ENCODE peak calls at places on chromosomes 13 and 19, in five cellular contexts. One of them, this sample, is unnamed.

GRCh38 chr13:43537124-43537523 is 249.6 kb downstream of the ENOX1 start:
- DNase-seq in cardiac fibroblast: peak
- DNase-seq in Calu3: no peak
- DNase-seq in A673: peak
- DNase-seq in cardiac muscle cell: peak
- DNase-seq in this sample: no peak

GRCh38 chr13:112346173-112346898 is 29.8 kb upstream of the SPACA7 start:
- DNase-seq in cardiac fibroblast: no peak
- DNase-seq in Calu3: no peak
- DNase-seq in A673: peak
- DNase-seq in cardiac muscle cell: no peak
- DNase-seq in this sample: peak

GRCh38 chr13:44431150-44431549 is 57.5 kb downstream of the SERP2 start:
- DNase-seq in cardiac fibroblast: no peak
- DNase-seq in Calu3: no peak
- DNase-seq in A673: no peak
- DNase-seq in cardiac muscle cell: no peak
- DNase-seq in this sample: no peak

GRCh38 chr13:83065136-83065535 is 817.1 kb downstream of the SLITRK1 start:
- DNase-seq in cardiac fibroblast: peak
- DNase-seq in Calu3: no peak
- DNase-seq in A673: no peak
- DNase-seq in cardiac muscle cell: peak
- DNase-seq in this sample: no peak

GRCh38 chr13:45142440-45143345 is 22.4 kb downstream of the GTF2F2 start:
- DNase-seq in cardiac fibroblast: no peak
- DNase-seq in Calu3: no peak
- DNase-seq in A673: peak
- DNase-seq in cardiac muscle cell: peak
- DNase-seq in this sample: no peak

GRCh38 chr13:106997696-106998095 is 429.8 kb upstream of the ARGLU1 start:
- DNase-seq in cardiac fibroblast: no peak
- DNase-seq in Calu3: no peak
- DNase-seq in A673: no peak
- DNase-seq in cardiac muscle cell: no peak
- DNase-seq in this sample: no peak

GRCh38 chr19:55210120-55210493 is 806 bp upstream of the PTPRH start:
- DNase-seq in cardiac fibroblast: peak
- DNase-seq in Calu3: peak
- DNase-seq in A673: peak
- DNase-seq in cardiac muscle cell: peak
- DNase-seq in this sample: no peak

GRCh38 chr19:40530091-40530901 is 46.4 kb upstream of the SHKBP1 start:
- DNase-seq in cardiac fibroblast: no peak
- DNase-seq in Calu3: peak
- DNase-seq in A673: peak
- DNase-seq in cardiac muscle cell: no peak
- DNase-seq in this sample: peak

GRCh38 chr13:71517004-71517403 is 350.0 kb downstream of the DACH1 start:
- DNase-seq in cardiac fibroblast: no peak
- DNase-seq in Calu3: no peak
- DNase-seq in A673: peak
- DNase-seq in cardiac muscle cell: no peak
- DNase-seq in this sample: no peak

GRCh38 chr19:582497-583197 is 7.0 kb upstream of the HCN2 start:
- DNase-seq in cardiac fibroblast: peak
- DNase-seq in Calu3: no peak
- DNase-seq in A673: no peak
- DNase-seq in cardiac muscle cell: peak
- DNase-seq in this sample: no peak

GRCh38 chr13:50365300-50365682 is 350.0 kb downstream of the KCNRG start:
- DNase-seq in cardiac fibroblast: peak
- DNase-seq in Calu3: peak
- DNase-seq in A673: no peak
- DNase-seq in cardiac muscle cell: peak
- DNase-seq in this sample: no peak

GRCh38 chr13:44312898-44313551 is 60.6 kb upstream of the SERP2 start:
- DNase-seq in cardiac fibroblast: peak
- DNase-seq in Calu3: peak
- DNase-seq in A673: no peak
- DNase-seq in cardiac muscle cell: peak
- DNase-seq in this sample: no peak

GRCh38 chr13:41916173-41916954 is 44.5 kb downstream of the VWA8 start:
- DNase-seq in cardiac fibroblast: peak
- DNase-seq in Calu3: no peak
- DNase-seq in A673: peak
- DNase-seq in cardiac muscle cell: peak
- DNase-seq in this sample: no peak

GRCh38 chr19:43461303-43461702 is 4.1 kb downstream of the LYPD3 start:
- DNase-seq in cardiac fibroblast: no peak
- DNase-seq in Calu3: no peak
- DNase-seq in A673: no peak
- DNase-seq in cardiac muscle cell: no peak
- DNase-seq in this sample: no peak

GRCh38 chr19:10009269-10009665 is 1.0 kb downstream of the COL5A3 start:
- DNase-seq in cardiac fibroblast: peak
- DNase-seq in Calu3: peak
- DNase-seq in A673: peak
- DNase-seq in cardiac muscle cell: peak
- DNase-seq in this sample: peak

GRCh38 chr19:38319421-38320258 is at the start of gene KCNK6:
- DNase-seq in cardiac fibroblast: no peak
- DNase-seq in Calu3: peak
- DNase-seq in A673: no peak
- DNase-seq in cardiac muscle cell: peak
- DNase-seq in this sample: peak

GRCh38 chr13:20303636-20304035 is 71.5 kb upstream of the GJB6 start:
- DNase-seq in cardiac fibroblast: no peak
- DNase-seq in Calu3: no peak
- DNase-seq in A673: no peak
- DNase-seq in cardiac muscle cell: no peak
- DNase-seq in this sample: no peak

GRCh38 chr19:43784981-43785808 is 4.4 kb upstream of the KCNN4 start:
- DNase-seq in cardiac fibroblast: peak
- DNase-seq in Calu3: peak
- DNase-seq in A673: peak
- DNase-seq in cardiac muscle cell: peak
- DNase-seq in this sample: peak

GRCh38 chr13:51317262-51317661 is 22.2 kb upstream of the SERPINE3 start:
- DNase-seq in cardiac fibroblast: peak
- DNase-seq in Calu3: no peak
- DNase-seq in A673: no peak
- DNase-seq in cardiac muscle cell: no peak
- DNase-seq in this sample: no peak

GRCh38 chr13:96503481-96503880 is 413.6 kb downstream of the HS6ST3 start:
- DNase-seq in cardiac fibroblast: no peak
- DNase-seq in Calu3: no peak
- DNase-seq in A673: no peak
- DNase-seq in cardiac muscle cell: no peak
- DNase-seq in this sample: no peak

GRCh38 chr19:16841391-16841926 is 12.3 kb downstream of the SIN3B start:
- DNase-seq in cardiac fibroblast: no peak
- DNase-seq in Calu3: no peak
- DNase-seq in A673: no peak
- DNase-seq in cardiac muscle cell: no peak
- DNase-seq in this sample: no peak

GRCh38 chr19:16834747-16835146 is 5.5 kb downstream of the SIN3B start:
- DNase-seq in cardiac fibroblast: peak
- DNase-seq in Calu3: no peak
- DNase-seq in A673: no peak
- DNase-seq in cardiac muscle cell: no peak
- DNase-seq in this sample: no peak

GRCh38 chr19:16836906-16837362 is 7.7 kb downstream of the SIN3B start:
- DNase-seq in cardiac fibroblast: no peak
- DNase-seq in Calu3: no peak
- DNase-seq in A673: no peak
- DNase-seq in cardiac muscle cell: no peak
- DNase-seq in this sample: no peak

GRCh38 chr19:16831531-16831930 is 2.3 kb downstream of the SIN3B start:
- DNase-seq in cardiac fibroblast: no peak
- DNase-seq in Calu3: no peak
- DNase-seq in A673: no peak
- DNase-seq in cardiac muscle cell: no peak
- DNase-seq in this sample: no peak

DNA sequence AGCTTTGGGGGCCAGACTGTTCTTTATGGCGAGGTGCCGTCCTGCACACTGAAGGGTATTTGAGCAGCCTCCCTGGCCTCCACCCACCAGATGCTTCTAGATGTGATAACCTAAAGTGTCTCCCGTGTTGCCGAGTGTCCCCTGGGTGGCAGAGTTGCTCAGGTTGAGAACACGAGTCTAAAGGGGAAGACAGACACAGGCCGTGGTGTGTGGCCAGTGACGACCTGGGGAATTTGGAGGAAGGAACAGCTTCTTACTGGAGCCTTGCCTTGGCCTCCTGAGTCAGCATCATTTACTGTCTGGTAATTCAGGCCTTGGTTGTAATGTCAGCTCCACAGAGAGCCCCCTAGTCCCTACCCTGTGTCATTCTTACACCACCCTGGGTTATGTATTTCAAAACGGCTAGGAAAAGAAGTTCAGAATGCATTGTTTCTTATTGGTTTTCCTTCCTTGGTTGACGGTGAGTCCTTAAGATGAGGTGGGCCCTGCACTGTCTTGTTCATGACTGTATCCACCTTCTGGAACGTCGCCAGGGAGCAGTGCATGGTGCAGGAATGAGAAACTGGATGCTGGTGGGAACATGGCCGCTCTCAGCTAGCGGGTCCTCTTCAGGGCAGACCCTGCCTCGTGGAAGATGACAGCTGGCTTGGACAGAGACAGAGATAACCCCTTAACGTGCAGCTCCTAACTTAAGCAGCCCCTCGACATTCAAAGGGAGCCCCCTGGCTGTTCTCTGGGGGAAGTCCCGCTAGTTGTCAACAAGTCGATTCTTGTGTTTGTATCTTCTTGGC is 7.1 kb downstream of the SIN3B start:
- DNase-seq in cardiac fibroblast: peak
- DNase-seq in Calu3: no peak
- DNase-seq in A673: no peak
- DNase-seq in cardiac muscle cell: peak
- DNase-seq in this sample: no peak
- TF ChIP-seq CTCF in cardiac fibroblast: no peak
- TF ChIP-seq CTCF in Calu3: no peak
- TF ChIP-seq CTCF in A673: peak
- TF ChIP-seq CTCF in cardiac muscle cell: peak
- TF ChIP-seq CTCF in this sample: no peak

GRCh38 chr13:103238441-103238840 is 172.2 kb upstream of the SLC10A2 start:
- DNase-seq in cardiac fibroblast: no peak
- DNase-seq in Calu3: no peak
- DNase-seq in A673: no peak
- DNase-seq in cardiac muscle cell: no peak
- DNase-seq in this sample: no peak

DNA sequence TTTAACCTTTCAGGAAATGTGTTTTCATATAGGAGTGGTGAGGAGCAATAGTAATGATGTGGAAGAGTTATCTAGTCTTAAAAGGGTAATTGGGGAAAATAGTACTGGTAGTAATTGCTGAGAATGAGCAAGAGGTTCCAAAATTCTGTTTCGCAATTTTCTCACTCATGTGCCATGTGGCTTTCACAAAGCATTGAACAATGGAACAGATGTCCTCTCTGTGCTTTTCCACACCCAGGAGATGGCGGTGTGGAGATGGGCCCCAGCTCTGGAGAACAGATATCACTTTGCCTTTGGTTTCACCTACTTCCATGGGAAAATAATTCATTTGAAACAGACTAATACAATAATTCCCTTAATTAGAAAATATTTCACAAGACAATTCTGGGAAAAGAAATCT is 170.0 kb upstream of the SLC10A2 start:
- DNase-seq in cardiac fibroblast: peak
- DNase-seq in Calu3: no peak
- DNase-seq in A673: peak
- DNase-seq in cardiac muscle cell: peak
- DNase-seq in this sample: no peak
- TF ChIP-seq CTCF in cardiac fibroblast: peak
- TF ChIP-seq CTCF in Calu3: no peak
- TF ChIP-seq CTCF in A673: peak
- TF ChIP-seq CTCF in cardiac muscle cell: peak
- TF ChIP-seq CTCF in this sample: no peak

DNA sequence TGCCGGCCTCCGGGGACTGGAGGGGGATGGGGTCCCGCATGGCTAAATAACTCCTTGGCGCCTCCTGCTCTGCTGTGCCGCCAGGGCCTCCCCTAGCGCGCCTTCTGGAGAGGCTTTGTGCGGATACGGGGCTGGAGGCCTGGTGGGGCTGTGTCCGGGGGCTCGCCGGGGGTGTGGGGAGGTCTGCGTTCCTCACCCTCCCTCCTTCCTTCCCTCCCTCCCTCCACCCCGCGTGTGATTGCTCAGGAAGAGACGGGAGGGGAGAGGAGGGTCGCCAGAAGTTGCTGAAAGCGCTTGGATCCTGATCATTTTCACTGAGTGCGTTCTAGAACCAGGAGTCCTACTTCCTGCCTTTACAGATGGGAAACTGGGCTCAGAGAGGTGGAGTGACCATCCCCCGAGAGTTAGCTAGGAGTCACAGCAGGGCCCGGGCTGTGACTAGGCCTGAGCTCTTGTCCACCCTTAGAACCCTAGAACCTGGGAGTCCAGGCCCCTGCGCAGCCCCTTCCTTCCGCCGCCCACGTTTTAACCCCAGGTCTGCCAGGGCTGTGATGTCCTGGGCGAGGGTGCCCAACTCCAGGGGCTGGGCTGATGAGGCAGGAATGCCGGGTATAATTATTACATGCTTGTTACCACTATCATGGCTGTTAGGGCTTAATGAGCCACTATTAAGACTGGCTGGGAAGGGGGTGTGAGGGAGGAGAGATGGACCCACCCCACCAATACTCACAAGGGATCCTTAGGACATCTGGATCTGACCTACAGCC is 782 bp upstream of the JUND start:
- DNase-seq in cardiac fibroblast: no peak
- DNase-seq in Calu3: peak
- DNase-seq in A673: no peak
- DNase-seq in cardiac muscle cell: no peak
- DNase-seq in this sample: no peak
- TF ChIP-seq CTCF in cardiac fibroblast: peak
- TF ChIP-seq CTCF in Calu3: no peak
- TF ChIP-seq CTCF in A673: no peak
- TF ChIP-seq CTCF in cardiac muscle cell: peak
- TF ChIP-seq CTCF in this sample: no peak

DNA sequence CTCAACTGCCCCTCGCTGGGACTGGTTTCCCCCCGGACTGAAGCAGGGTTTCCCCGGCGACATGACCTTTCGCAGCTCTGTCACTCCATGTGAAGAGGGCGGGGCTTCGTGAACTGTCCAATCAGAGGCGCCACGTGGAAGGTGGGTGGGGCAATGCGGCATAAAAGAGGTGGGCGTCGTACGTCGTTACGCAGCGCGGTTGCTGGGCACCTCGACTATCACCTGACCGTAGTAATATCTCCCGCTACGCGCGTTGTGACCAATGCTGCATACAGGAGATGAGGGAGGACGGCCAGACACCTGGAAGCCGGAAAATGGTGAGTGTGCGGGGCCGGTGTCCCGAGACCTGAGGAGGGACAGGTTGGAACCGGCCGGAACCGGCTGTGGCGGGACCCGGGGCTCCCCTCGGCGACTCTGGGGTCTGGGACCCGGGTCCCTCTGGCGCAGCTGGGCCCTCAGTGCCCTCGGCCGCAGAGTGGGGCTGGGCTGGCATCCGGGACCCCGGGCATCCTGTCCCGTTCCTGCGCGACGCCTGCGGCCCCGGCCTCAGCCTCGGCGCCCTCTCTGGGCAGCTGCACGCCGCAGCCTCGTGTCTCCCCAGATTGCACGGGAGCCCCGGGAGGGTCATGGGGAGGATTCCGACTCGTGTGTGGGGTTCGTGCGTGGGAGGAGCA is 32.1 kb downstream of the ZNF136 start:
- DNase-seq in cardiac fibroblast: peak
- DNase-seq in Calu3: no peak
- DNase-seq in A673: peak
- DNase-seq in cardiac muscle cell: peak
- DNase-seq in this sample: no peak
- TF ChIP-seq CTCF in cardiac fibroblast: no peak
- TF ChIP-seq CTCF in Calu3: no peak
- TF ChIP-seq CTCF in A673: no peak
- TF ChIP-seq CTCF in cardiac muscle cell: no peak
- TF ChIP-seq CTCF in this sample: no peak